ENCODE peak calls at places on chromosome 12, in nine cellular contexts. One of them, this sample, is unnamed.

GRCh38 chr12:26471560-26471959 is 276.2 kb downstream of the SSPN start:
- DNase-seq in ureter: no peak
- DNase-seq in psoas muscle: no peak
- DNase-seq in ascending aorta: no peak
- DNase-seq in iris pigment epithelial cell: peak; percentile 55
- DNase-seq in Caco-2: no peak
- DNase-seq in AG10803: peak; percentile 54
- DNase-seq in SIG-M5: peak; percentile 93
- DNase-seq in stimulated activated CD4-positive, alpha-beta T cell treated with anti-CD3 and anti-CD28 coated beads, Interleukin-1b, Interleukin-23, amount 100 ng/mL, for 24 hours: no peak
- DNase-seq in this sample: peak; percentile 56

GRCh38 chr12:7769999-7770398 is 5.0 kb downstream of the NANOGNB start:
- DNase-seq in psoas muscle: no peak
- DNase-seq in Caco-2: no peak
- DNase-seq in stimulated activated CD4-positive, alpha-beta T cell treated with anti-CD3 and anti-CD28 coated beads, Interleukin-1b, Interleukin-23, amount 100 ng/mL, for 24 hours: no peak
- DNase-seq in AG10803: no peak
- DNase-seq in ureter: no peak
- DNase-seq in SIG-M5: no peak
- DNase-seq in iris pigment epithelial cell: no peak
- DNase-seq in ascending aorta: no peak
- DNase-seq in this sample: no peak

GRCh38 chr12:84397846-84398245 is 514.8 kb downstream of the SLC6A15 start:
- DNase-seq in stimulated activated CD4-positive, alpha-beta T cell treated with anti-CD3 and anti-CD28 coated beads, Interleukin-1b, Interleukin-23, amount 100 ng/mL, for 24 hours: no peak
- DNase-seq in ascending aorta: no peak
- DNase-seq in Caco-2: no peak
- DNase-seq in iris pigment epithelial cell: no peak
- DNase-seq in ureter: no peak
- DNase-seq in psoas muscle: no peak
- DNase-seq in SIG-M5: no peak
- DNase-seq in AG10803: no peak
- DNase-seq in this sample: no peak

GRCh38 chr12:55705802-55706402 is 1.8 kb downstream of the ITGA7 start:
- DNase-seq in psoas muscle: peak; percentile 46
- DNase-seq in ureter: no peak
- DNase-seq in Caco-2: no peak
- DNase-seq in AG10803: no peak
- DNase-seq in iris pigment epithelial cell: no peak
- DNase-seq in ascending aorta: no peak
- DNase-seq in stimulated activated CD4-positive, alpha-beta T cell treated with anti-CD3 and anti-CD28 coated beads, Interleukin-1b, Interleukin-23, amount 100 ng/mL, for 24 hours: no peak
- DNase-seq in SIG-M5: no peak
- DNase-seq in this sample: no peak

GRCh38 chr12:44000309-44000952 is 164.6 kb downstream of the TMEM117 start:
- DNase-seq in Caco-2: peak; percentile 71
- DNase-seq in AG10803: peak; percentile 55
- DNase-seq in ureter: no peak
- DNase-seq in stimulated activated CD4-positive, alpha-beta T cell treated with anti-CD3 and anti-CD28 coated beads, Interleukin-1b, Interleukin-23, amount 100 ng/mL, for 24 hours: no peak
- DNase-seq in ascending aorta: no peak
- DNase-seq in SIG-M5: no peak
- DNase-seq in iris pigment epithelial cell: peak; percentile 50
- DNase-seq in psoas muscle: no peak
- DNase-seq in this sample: peak; percentile 57

GRCh38 chr12:113248842-113249435 is 27.7 kb downstream of the TPCN1 start:
- DNase-seq in psoas muscle: no peak
- DNase-seq in SIG-M5: no peak
- DNase-seq in stimulated activated CD4-positive, alpha-beta T cell treated with anti-CD3 and anti-CD28 coated beads, Interleukin-1b, Interleukin-23, amount 100 ng/mL, for 24 hours: no peak
- DNase-seq in AG10803: no peak
- DNase-seq in ureter: no peak
- DNase-seq in ascending aorta: no peak
- DNase-seq in Caco-2: no peak
- DNase-seq in iris pigment epithelial cell: no peak
- DNase-seq in this sample: no peak

GRCh38 chr12:47317182-47317915 is 237.6 kb upstream of the AMIGO2 start:
- DNase-seq in psoas muscle: no peak
- DNase-seq in stimulated activated CD4-positive, alpha-beta T cell treated with anti-CD3 and anti-CD28 coated beads, Interleukin-1b, Interleukin-23, amount 100 ng/mL, for 24 hours: no peak
- DNase-seq in AG10803: peak; percentile 36
- DNase-seq in ureter: no peak
- DNase-seq in iris pigment epithelial cell: no peak
- DNase-seq in Caco-2: no peak
- DNase-seq in SIG-M5: no peak
- DNase-seq in ascending aorta: no peak
- DNase-seq in this sample: peak; percentile 61

GRCh38 chr12:98385636-98386035 is 129.8 kb upstream of the TMPO start:
- DNase-seq in stimulated activated CD4-positive, alpha-beta T cell treated with anti-CD3 and anti-CD28 coated beads, Interleukin-1b, Interleukin-23, amount 100 ng/mL, for 24 hours: no peak
- DNase-seq in ureter: no peak
- DNase-seq in iris pigment epithelial cell: no peak
- DNase-seq in Caco-2: no peak
- DNase-seq in ascending aorta: no peak
- DNase-seq in psoas muscle: no peak
- DNase-seq in AG10803: no peak
- DNase-seq in SIG-M5: no peak
- DNase-seq in this sample: no peak